ENCODE peak calls at places on chromosomes 11 and 22, in five cellular contexts. D, B, A, P and J are unnamed samples.
A peak's percentile ranks its signal among the peaks of the same experiment; 100 is the strongest.

GRCh38 chr11:17810736-17811135 is 76.2 kb downstream of the KCNC1 start:
- DNase-seq in A (no peak), P (no peak), B (peak; percentile 30), D (no peak), J (no peak)

GRCh38 chr22:43828711-43829447 is 16.8 kb upstream of the EFCAB6 start:
- DNase-seq in B (peak; percentile 93), D (peak; percentile 65), A (no peak), P (no peak), J (peak; percentile 60)

GRCh38 chr11:27477831-27478230 is 5.2 kb upstream of the LGR4 start:
- DNase-seq in P (no peak), A (no peak), B (no peak), D (no peak), J (no peak)

GRCh38 chr11:79263001-79263400 is 177.8 kb downstream of the TENM4 start:
- DNase-seq in A (no peak), P (no peak), D (no peak), B (peak; percentile 91), J (no peak)

GRCh38 chr11:113874096-113874919 is 1.1 kb downstream of the USP28 start:
- DNase-seq in B (no peak), P (no peak), A (no peak), D (no peak), J (no peak)

GRCh38 chr11:118437736-118438125 is 1.4 kb downstream of the KMT2A start:
- DNase-seq in B (peak; percentile 43), P (peak; percentile 58), A (peak; percentile 62), D (peak; percentile 83), J (peak; percentile 29)

GRCh38 chr11:133922078-133922870 is 34.5 kb downstream of the IGSF9B start:
- DNase-seq in A (no peak), P (peak; percentile 46), B (no peak), D (no peak), J (no peak)

GRCh38 chr22:44901301-44901700 is 108.5 kb downstream of the PHF21B start:
- DNase-seq in P (no peak), A (no peak), B (no peak), D (no peak), J (no peak)

GRCh38 chr11:104899226-104899625 is 966 bp upstream of the CASP12 start:
- DNase-seq in D (no peak), B (no peak), A (no peak), P (no peak), J (no peak)

GRCh38 chr22:35914665-35915476 is 113.8 kb downstream of the RBFOX2 start:
- DNase-seq in P (peak; percentile 64), D (no peak), B (peak; percentile 75), A (peak; percentile 75), J (peak; percentile 84)
- H3K4me3 ChIP-seq in P (peak overlapping the region; percentile 70), D (peak overlapping the region; percentile 45), B (peak overlapping the region; percentile 41), A (peak overlapping the region; percentile 5), J (no peak overlapping the region)

GRCh38 chr11:9574806-9575530 is 1.5 kb downstream of the WEE1 start:
- DNase-seq in D (no peak), B (peak; percentile 70), A (no peak), P (no peak), J (peak; percentile 37)

GRCh38 chr11:9575531-9576240 is 2.2 kb downstream of the WEE1 start:
- DNase-seq in A (no peak), P (no peak), D (no peak), B (no peak), J (no peak)

GRCh38 chr11:9573054-9573774 is at the start of gene WEE1:
- DNase-seq in P (peak; percentile 93), D (peak; percentile 99), B (peak; percentile 98), A (peak; percentile 99), J (peak; percentile 98)

GRCh38 chr11:9574556-9574805 is 1.0 kb downstream of the WEE1 start:
- DNase-seq in P (no peak), D (peak; percentile 88), A (no peak), B (peak; percentile 59), J (no peak)

GRCh38 chr11:9573775-9574555 is 495 bp downstream of the WEE1 start:
- DNase-seq in D (peak; percentile 89), A (no peak), B (peak; percentile 36), P (no peak), J (peak; percentile 38)
- H3K4me3 ChIP-seq in D (peak overlapping the region; percentile 68), A (peak overlapping the region; percentile 49), B (peak overlapping the region; percentile 86), P (peak overlapping the region; percentile 71), J (peak overlapping the region; percentile 65)

GRCh38 chr11:1761110-1761856 is 2.4 kb downstream of the CTSD start:
- DNase-seq in A (no peak), D (peak; percentile 82), B (no peak), P (no peak), J (no peak)

GRCh38 chr11:1758611-1759150 is 5.0 kb downstream of the CTSD start:
- DNase-seq in P (peak; percentile 41), B (no peak), A (no peak), D (no peak), J (no peak)

GRCh38 chr11:1760351-1761109 is 3.2 kb downstream of the CTSD start:
- DNase-seq in A (no peak), P (peak; percentile 94), D (peak; percentile 95), B (peak; percentile 94), J (no peak)

GRCh38 chr11:1759151-1759850 is 4.4 kb downstream of the CTSD start:
- DNase-seq in P (peak; percentile 42), B (peak; percentile 24), D (peak; percentile 82), A (no peak), J (no peak)

GRCh38 chr11:1759851-1760220 is 3.9 kb downstream of the CTSD start:
- DNase-seq in D (no peak), A (no peak), P (no peak), B (no peak), J (no peak)
- H3K4me3 ChIP-seq in D (peak overlapping the region; percentile 88), A (no peak overlapping the region), P (no peak overlapping the region), B (no peak overlapping the region), J (no peak overlapping the region)

GRCh38 chr11:93850585-93851018 is at the start of gene VSTM5:
- DNase-seq in A (no peak), D (no peak), P (no peak), B (no peak), J (no peak)
- H3K4me3 ChIP-seq in A (peak within 1 kb of the TSS; percentile 40), D (peak within 1 kb of the TSS; percentile 42), P (peak within 1 kb of the TSS; percentile 70), B (peak within 1 kb of the TSS; percentile 60), J (no peak within 1 kb of the TSS)

GRCh38 chr11:64925536-64926449 is 1.3 kb downstream of the PPP2R5B start:
- DNase-seq in P (no peak), D (no peak), B (no peak), A (peak; percentile 40), J (no peak)
- H3K4me3 ChIP-seq in P (peak overlapping the region; percentile 88), D (peak overlapping the region; percentile 99), B (peak overlapping the region; percentile 100), A (peak overlapping the region; percentile 98), J (peak overlapping the region; percentile 88)

DNA sequence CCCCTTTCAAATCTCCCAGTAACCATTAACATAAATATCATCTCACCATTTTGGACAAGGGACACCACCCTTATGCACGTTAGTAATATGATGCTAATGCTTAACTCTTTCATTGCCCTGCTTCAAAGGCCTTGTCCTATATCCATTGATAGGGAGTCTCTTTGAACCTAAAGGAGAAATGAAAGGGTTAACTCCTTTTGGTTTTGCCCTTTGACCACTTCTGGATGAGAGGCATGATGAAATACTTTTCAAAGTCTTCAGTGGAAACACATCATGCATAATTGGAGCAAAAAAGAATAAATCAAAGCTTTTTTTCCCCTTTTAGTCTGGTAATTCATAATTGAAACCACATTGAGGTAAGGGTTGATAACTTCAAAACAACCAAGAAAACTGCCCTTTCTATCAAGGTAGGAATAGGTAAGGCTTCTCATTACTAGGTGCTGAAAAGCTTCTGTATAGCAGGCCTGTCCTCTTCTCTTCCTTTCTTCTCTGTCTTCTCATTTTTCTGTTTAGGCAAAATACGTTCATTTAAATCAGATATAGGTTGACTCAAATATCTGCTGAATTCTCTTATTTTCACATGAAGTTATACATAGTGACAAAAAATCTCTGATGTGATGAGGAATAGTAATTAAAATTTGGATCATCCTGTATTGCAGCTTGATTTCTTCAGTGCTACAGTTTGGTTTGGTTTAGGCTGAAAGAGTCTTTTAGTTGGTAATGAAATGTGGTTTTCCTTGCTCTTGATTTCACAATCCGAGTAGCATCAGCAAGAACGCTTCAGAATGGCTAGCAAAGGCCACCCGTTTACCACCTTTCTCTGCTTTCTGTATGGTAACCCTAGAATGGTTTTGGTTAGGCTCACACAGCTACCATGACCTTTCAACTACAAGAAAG is 94.8 kb downstream of the EXT2 start:
- DNase-seq in P (no peak), D (no peak), A (no peak), B (no peak), J (no peak)
- H3K4me3 ChIP-seq in P (no peak overlapping the region), D (no peak overlapping the region), A (no peak overlapping the region), B (no peak overlapping the region), J (no peak overlapping the region)

GRCh38 chr11:62103141-62103540 is 20.7 kb upstream of the INCENP start:
- DNase-seq in P (no peak), A (no peak), B (no peak), D (no peak), J (no peak)

GRCh38 chr11:62104001-62104400 is 19.8 kb upstream of the INCENP start:
- DNase-seq in P (no peak), B (no peak), A (no peak), D (no peak), J (no peak)

GRCh38 chr11:62108017-62108750 is 15.6 kb upstream of the INCENP start:
- DNase-seq in A (peak; percentile 38), P (no peak), B (no peak), D (no peak), J (no peak)

GRCh38 chr11:62105611-62106245 is 18.1 kb upstream of the INCENP start:
- DNase-seq in P (no peak), A (no peak), D (no peak), B (no peak), J (no peak)

DNA sequence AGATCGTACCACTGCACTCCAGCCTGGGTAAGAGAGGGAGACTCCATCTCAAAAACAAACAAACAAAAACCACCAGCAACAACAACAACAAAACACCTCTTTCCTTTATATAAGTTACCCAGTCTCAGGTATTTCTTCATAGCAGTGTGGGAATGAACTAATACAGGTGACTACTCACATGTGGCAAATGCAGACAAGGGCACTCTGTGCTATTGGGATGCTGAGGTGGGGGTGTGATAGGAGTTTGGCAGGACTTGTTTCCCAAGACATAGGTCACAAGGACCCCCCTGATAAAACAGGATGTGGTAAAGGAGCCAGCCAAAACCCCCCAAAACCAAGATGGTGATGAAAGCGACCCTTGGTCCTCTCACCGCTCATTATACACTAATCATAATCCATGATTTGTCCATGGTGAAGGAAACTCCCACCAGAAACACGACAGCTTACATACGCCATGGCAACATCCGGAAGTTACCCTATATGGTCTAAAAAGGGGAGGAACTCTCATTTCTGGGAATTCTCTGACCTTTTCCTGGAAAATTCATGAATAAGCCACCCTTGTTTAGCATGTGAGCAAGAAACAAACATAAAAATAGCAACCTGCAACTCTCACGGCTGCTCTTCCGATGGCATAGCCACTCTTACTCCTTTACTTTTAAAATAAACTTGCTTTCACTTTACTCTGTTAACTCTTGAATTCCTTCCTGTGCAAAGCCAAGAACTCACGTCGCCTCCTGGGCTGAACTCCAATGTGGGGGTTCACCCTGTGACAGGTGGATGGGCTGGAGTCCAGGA is 18.8 kb upstream of the INCENP start:
- DNase-seq in D (no peak), A (peak; percentile 31), B (no peak), P (no peak), J (no peak)
- H3K4me3 ChIP-seq in D (peak overlapping the region; percentile 22), A (no peak overlapping the region), B (peak overlapping the region; percentile 18), P (peak overlapping the region; percentile 28), J (no peak overlapping the region)